ENCODE peak calls at places on chromosomes 2 and 18, in five cellular contexts. Z, Q, X, U and B are unnamed samples.

GRCh38 chr2:215409331-215410127 is 26.3 kb downstream of the FN1 start:
- DNase-seq in Z (no peak), Q (no peak), X (no peak), U (no peak), B (no peak)

GRCh38 chr2:133972786-133973185 is 281.1 kb upstream of the MGAT5 start:
- DNase-seq in Z (no peak), Q (no peak), X (no peak), U (no peak), B (no peak)

GRCh38 chr2:157024129-157024528 is 233.4 kb upstream of the GALNT5 start:
- DNase-seq in Z (no peak), Q (no peak), X (no peak), U (no peak), B (no peak)

GRCh38 chr18:49723648-49724180 is 89.6 kb downstream of the ACAA2 start:
- DNase-seq in Z (no peak), Q (peak; percentile 31), X (peak; percentile 69), U (peak; percentile 44), B (peak; percentile 15)

GRCh38 chr2:85734015-85734414 is 19.8 kb upstream of the ATOH8 start:
- DNase-seq in Z (no peak), Q (no peak), X (no peak), U (no peak), B (no peak)

GRCh38 chr2:30588891-30589495 is 141.9 kb downstream of the LCLAT1 start:
- DNase-seq in Z (no peak), Q (no peak), X (no peak), U (no peak), B (no peak)

GRCh38 chr2:19674051-19675002 is 227.5 kb downstream of the TTC32 start:
- DNase-seq in Z (no peak), Q (no peak), X (no peak), U (no peak), B (no peak)

GRCh38 chr2:215831296-215831913 is 181.9 kb downstream of the MREG start:
- DNase-seq in Z (no peak), Q (peak; percentile 17), X (no peak), U (peak; percentile 19), B (no peak)

GRCh38 chr2:9778012-9778411 is 65.3 kb upstream of the TAF1B start:
- DNase-seq in Z (no peak), Q (peak; percentile 45), X (no peak), U (peak; percentile 46), B (no peak)

GRCh38 chr18:26225022-26225693 is 1.1 kb upstream of the TAF4B start:
- DNase-seq in Z (no peak), Q (peak; percentile 33), X (no peak), U (no peak), B (no peak)

GRCh38 chr2:136248242-136248641 is 130.3 kb upstream of the CXCR4 start:
- DNase-seq in Z (no peak), Q (peak; percentile 22), X (no peak), U (no peak), B (no peak)

GRCh38 chr2:208407667-208408066 is 1.1 kb downstream of the PTH2R start:
- DNase-seq in Z (no peak), Q (peak; percentile 48), X (no peak), U (no peak), B (no peak)

GRCh38 chr2:217064234-217065103 is 204.6 kb upstream of the TNP1 start:
- DNase-seq in Z (peak; percentile 13), Q (no peak), X (no peak), U (no peak), B (no peak)

GRCh38 chr2:64854773-64855237 is 134.4 kb upstream of the SLC1A4 start:
- DNase-seq in Z (no peak), Q (peak; percentile 54), X (no peak), U (no peak), B (no peak)

GRCh38 chr2:72934683-72935610 is 17.6 kb downstream of the EMX1 start:
- DNase-seq in Z (no peak), Q (peak; percentile 59), X (no peak), U (peak; percentile 43), B (no peak)

GRCh38 chr2:200765139-200765951 is 46.4 kb upstream of the BZW1 start:
- DNase-seq in Z (no peak), Q (peak; percentile 90), X (peak; percentile 64), U (no peak), B (no peak)

GRCh38 chr2:8395718-8396117 is 286.1 kb upstream of the ID2 start:
- DNase-seq in Z (no peak), Q (no peak), X (no peak), U (no peak), B (no peak)

GRCh38 chr2:151269798-151270568 is 8.3 kb upstream of the RBM43 start:
- DNase-seq in Z (no peak), Q (no peak), X (no peak), U (no peak), B (no peak)

GRCh38 chr2:8456149-8457091 is 225.4 kb upstream of the ID2 start:
- DNase-seq in Z (no peak), Q (no peak), X (no peak), U (no peak), B (peak; percentile 53)

GRCh38 chr2:149894226-149894625 is 306.7 kb upstream of the MMADHC start:
- DNase-seq in Z (no peak), Q (no peak), X (no peak), U (no peak), B (no peak)

GRCh38 chr2:188928643-188929042 is 45.5 kb upstream of the COL3A1 start:
- DNase-seq in Z (no peak), Q (no peak), X (no peak), U (no peak), B (no peak)

GRCh38 chr2:226743911-226744310 is 55.7 kb downstream of the IRS1 start:
- DNase-seq in Z (no peak), Q (no peak), X (no peak), U (no peak), B (no peak)

GRCh38 chr2:121649652-121650553 is 641 bp upstream of the CLASP1 start:
- DNase-seq in Z (peak; percentile 60), Q (peak; percentile 95), X (peak; percentile 96), U (peak; percentile 92), B (peak; percentile 52)
- TF ChIP-seq POLR2A in Z (no peak), Q (peak; percentile 22), X (no peak), U (peak; percentile 66), B (peak; percentile 6)

GRCh38 chr2:42101641-42102605 is 54.1 kb downstream of the PKDCC start:
- DNase-seq in Z (no peak), Q (no peak), X (no peak), U (peak; percentile 78), B (peak; percentile 67)

GRCh38 chr2:42099431-42100173 is 51.8 kb downstream of the PKDCC start:
- DNase-seq in Z (no peak), Q (no peak), X (peak; percentile 83), U (no peak), B (no peak)

GRCh38 chr2:42102606-42103450 is 55.0 kb downstream of the PKDCC start:
- DNase-seq in Z (peak; percentile 89), Q (no peak), X (no peak), U (peak; percentile 61), B (no peak)

GRCh38 chr2:42098571-42099430 is 51.0 kb downstream of the PKDCC start:
- DNase-seq in Z (no peak), Q (no peak), X (no peak), U (no peak), B (no peak)

DNA sequence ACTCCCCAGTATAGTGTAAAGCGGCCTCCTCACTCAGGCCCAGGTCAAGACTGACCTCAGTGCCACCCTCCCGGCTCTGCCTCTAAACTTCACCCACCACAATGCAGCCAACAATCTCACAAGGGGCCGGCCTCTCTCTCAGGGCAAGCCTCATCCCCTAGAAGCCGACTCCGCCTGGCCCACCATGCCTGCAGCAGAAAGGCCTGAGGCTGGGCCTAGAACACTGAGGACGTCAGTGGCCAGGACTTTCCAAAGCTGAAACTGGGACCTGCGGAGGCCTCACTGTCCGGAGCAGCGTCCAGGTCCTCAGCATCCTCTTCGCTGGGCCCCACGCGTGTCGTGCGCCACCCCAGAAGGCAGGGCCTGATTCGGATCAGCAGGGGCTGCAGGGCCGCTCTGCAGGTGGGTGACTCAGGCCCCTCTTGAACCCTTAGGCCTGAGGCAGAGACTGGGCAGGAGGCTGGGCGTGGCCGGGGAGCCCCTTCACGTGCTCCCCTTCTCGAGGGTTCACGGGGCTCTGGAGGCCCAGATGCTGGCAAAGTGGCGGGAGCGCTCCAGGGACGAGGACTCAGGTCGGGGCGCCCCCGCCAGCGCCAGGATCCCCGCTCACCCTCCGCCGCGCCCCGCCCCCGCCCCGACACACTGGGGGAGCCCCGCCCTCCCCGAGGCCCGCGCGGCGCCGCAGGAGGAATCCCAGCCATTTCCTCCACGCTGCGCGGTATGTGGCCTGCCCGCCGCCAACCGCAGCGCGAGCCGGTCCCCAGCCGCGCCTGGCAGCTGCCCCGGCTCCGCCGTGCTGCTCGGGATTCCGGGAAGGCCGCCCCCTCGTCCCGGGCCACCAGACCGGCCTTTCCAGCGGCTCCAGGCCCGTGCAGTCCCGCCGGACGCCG is 53.1 kb downstream of the PKDCC start:
- DNase-seq in Z (no peak), Q (no peak), X (peak; percentile 82), U (peak; percentile 75), B (no peak)
- TF ChIP-seq POLR2A in Z (no peak), Q (no peak), X (no peak), U (no peak), B (no peak)

GRCh38 chr2:191170301-191170636 is 19.5 kb upstream of the STAT4 start:
- DNase-seq in Z (no peak), Q (peak; percentile 78), X (no peak), U (no peak), B (no peak)

GRCh38 chr2:191169456-191170300 is 18.9 kb upstream of the STAT4 start:
- DNase-seq in Z (no peak), Q (peak; percentile 75), X (peak; percentile 64), U (no peak), B (no peak)

GRCh38 chr2:191171708-191172355 is 21.0 kb upstream of the STAT4 start:
- DNase-seq in Z (no peak), Q (peak; percentile 92), X (peak; percentile 54), U (no peak), B (no peak)

GRCh38 chr2:191170773-191171172 is 20.0 kb upstream of the STAT4 start:
- DNase-seq in Z (no peak), Q (no peak), X (no peak), U (no peak), B (no peak)

DNA sequence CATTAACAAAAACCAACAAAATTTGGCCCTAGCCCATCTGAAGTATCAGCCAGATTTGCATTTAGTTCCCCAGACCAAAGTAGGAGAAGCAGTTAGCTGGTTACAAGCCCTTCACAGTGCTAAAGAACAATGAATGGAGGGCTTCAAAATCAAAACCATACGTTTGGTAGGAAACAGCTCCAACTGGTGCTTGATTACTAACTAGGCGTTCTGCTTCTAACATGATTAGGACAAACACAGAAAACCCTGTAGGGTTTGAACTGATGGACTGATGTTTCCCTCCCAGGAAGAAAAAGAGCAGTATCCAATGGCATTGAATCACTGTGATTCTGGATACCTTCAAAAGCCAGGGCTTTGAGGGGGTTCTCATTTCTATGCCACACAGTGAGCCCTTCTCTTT is 20.5 kb upstream of the STAT4 start:
- DNase-seq in Z (no peak), Q (no peak), X (no peak), U (no peak), B (no peak)
- TF ChIP-seq POLR2A in Z (no peak), Q (no peak), X (no peak), U (no peak), B (no peak)

DNA sequence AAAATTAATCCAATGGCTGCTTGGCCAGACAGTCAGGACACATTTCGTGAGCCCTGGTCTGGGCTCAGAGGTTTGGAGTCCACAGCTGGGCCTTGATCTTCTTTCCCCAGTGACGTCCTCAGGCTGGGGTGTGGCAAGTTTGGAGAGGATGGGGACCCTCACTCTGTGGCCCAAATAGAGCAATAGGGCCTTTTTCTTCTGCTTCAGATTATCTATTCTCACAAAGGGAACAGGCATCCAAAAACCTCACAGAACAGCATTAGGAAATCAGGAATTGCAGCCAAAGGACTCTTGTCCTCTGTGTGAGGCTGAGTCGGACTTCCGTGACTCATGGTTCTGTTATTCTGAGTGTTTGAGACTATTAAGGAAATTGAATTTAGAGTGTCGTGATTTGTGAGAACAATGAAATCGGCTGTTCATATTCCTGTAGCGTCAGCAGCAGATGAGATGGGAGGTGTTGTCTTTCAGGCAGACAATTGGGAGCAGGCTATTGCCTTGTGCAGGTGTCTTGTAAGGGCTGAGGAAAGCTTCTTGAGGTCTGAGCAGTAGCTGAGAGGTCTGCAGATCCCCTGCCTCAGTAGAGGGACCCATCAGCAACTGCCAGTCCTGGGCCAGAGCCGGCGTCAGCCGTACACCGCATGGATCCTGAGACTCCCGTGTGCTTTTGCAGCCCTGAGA is 113.8 kb downstream of the SH3RF3 start:
- DNase-seq in Z (no peak), Q (no peak), X (no peak), U (peak; percentile 22), B (no peak)
- TF ChIP-seq POLR2A in Z (no peak), Q (no peak), X (no peak), U (no peak), B (no peak)